ENCODE peak calls at places on chromosomes 1 and 21, in five cellular contexts. Z, Y, W, U and I are unnamed samples.

GRCh38 chr1:185526318-185527307 is 207.6 kb upstream of the HMCN1 start:
- DNase-seq in Y (no peak), Z (no peak), U (no peak), W (no peak), I (peak; percentile 30)

GRCh38 chr1:101112051-101112770 is 86.6 kb upstream of the DPH5 start:
- DNase-seq in Z (no peak), U (no peak), W (peak; percentile 25), Y (no peak), I (peak; percentile 14)

GRCh38 chr1:197595244-197595904 is 179.9 kb downstream of the DENND1B start:
- DNase-seq in U (no peak), W (no peak), Z (no peak), Y (no peak), I (no peak)

GRCh38 chr1:151733126-151733525 is 11.8 kb downstream of the RIIAD1 start:
- DNase-seq in Y (no peak), W (no peak), Z (no peak), U (no peak), I (no peak)

GRCh38 chr1:67149179-67149770 is 14.5 kb upstream of the C1orf141 start:
- DNase-seq in U (peak; percentile 76), Y (peak; percentile 87), Z (peak; percentile 87), W (peak; percentile 92), I (peak; percentile 68)

GRCh38 chr1:193283026-193283425 is 96.6 kb upstream of the B3GALT2 start:
- DNase-seq in Z (peak; percentile 69), W (peak; percentile 10), U (peak; percentile 28), Y (peak; percentile 28), I (no peak)

GRCh38 chr1:200139661-200140250 is 112.2 kb downstream of the NR5A2 start:
- DNase-seq in Y (peak; percentile 66), U (peak; percentile 39), Z (peak; percentile 64), W (peak; percentile 76), I (peak; percentile 58)

GRCh38 chr1:110879758-110880606 is 7.0 kb downstream of the CD53 start:
- DNase-seq in W (no peak), Y (no peak), Z (no peak), U (no peak), I (peak; percentile 25)

GRCh38 chr1:158813159-158813558 is 18.0 kb upstream of the MNDA start:
- DNase-seq in W (no peak), U (no peak), Y (peak; percentile 3), Z (no peak), I (no peak)

GRCh38 chr1:118291686-118292085 is 106.7 kb upstream of the SPAG17 start:
- DNase-seq in W (no peak), U (no peak), Y (no peak), Z (no peak), I (no peak)

GRCh38 chr1:168121314-168122029 is 15.3 kb downstream of the GPR161 start:
- DNase-seq in Y (peak; percentile 94), W (peak; percentile 98), Z (peak; percentile 53), U (no peak), I (no peak)

GRCh38 chr21:33645730-33646129 is 3.4 kb downstream of the ITSN1 start:
- DNase-seq in U (no peak), Y (no peak), Z (no peak), W (no peak), I (no peak)

GRCh38 chr21:26007911-26008579 is 162.5 kb downstream of the APP start:
- DNase-seq in W (peak; percentile 32), U (no peak), Y (peak; percentile 90), Z (peak; percentile 30), I (no peak)

GRCh38 chr1:27821761-27822315 is 8.7 kb upstream of the PPP1R8 start:
- DNase-seq in W (no peak), Z (no peak), U (no peak), Y (peak; percentile 67), I (no peak)

GRCh38 chr1:198656500-198656932 is 17.7 kb downstream of the PTPRC start:
- DNase-seq in Y (peak; percentile 89), U (peak; percentile 44), W (peak; percentile 18), Z (peak; percentile 38), I (no peak)

GRCh38 chr21:40049031-40049958 is 182.1 kb downstream of the PCP4 start:
- DNase-seq in Y (no peak), U (peak; percentile 72), W (no peak), Z (peak; percentile 32), I (no peak)

GRCh38 chr1:17742590-17742989 is 12.5 kb upstream of the ACTL8 start:
- DNase-seq in Z (peak; percentile 41), W (peak; percentile 75), Y (peak; percentile 2), U (no peak), I (no peak)

GRCh38 chr1:1543706-1544099 is 3.3 kb upstream of the TMEM240 start:
- DNase-seq in Y (no peak), U (no peak), W (no peak), Z (peak; percentile 68), I (no peak)

GRCh38 chr1:206507395-206508129 is at the start of gene RASSF5:
- DNase-seq in U (peak; percentile 41), Z (peak; percentile 84), Y (peak; percentile 66), W (peak; percentile 79), I (peak; percentile 92)

GRCh38 chr1:206506803-206507394 is 432 bp upstream of the RASSF5 start:
- DNase-seq in Y (no peak), W (peak; percentile 13), U (no peak), Z (peak; percentile 33), I (peak; percentile 59)

GRCh38 chr1:206504363-206504713 is 3.0 kb upstream of the RASSF5 start:
- DNase-seq in U (no peak), Y (no peak), W (no peak), Z (no peak), I (no peak)

GRCh38 chr1:206506405-206506802 is 927 bp upstream of the RASSF5 start:
- DNase-seq in Y (no peak), Z (no peak), U (no peak), W (no peak), I (peak; percentile 46)

GRCh38 chr1:206505702-206506375 is 1.5 kb upstream of the RASSF5 start:
- DNase-seq in U (peak; percentile 26), Z (peak; percentile 72), W (peak; percentile 68), Y (peak; percentile 37), I (peak; percentile 31)
- TF ChIP-seq CTCF in U (peak; percentile 79), Z (peak; percentile 73), W (peak; percentile 79), Y (peak; percentile 76), I (peak; percentile 40)

GRCh38 chr1:182718311-182718710 is 33.9 kb upstream of the RGS8 start:
- DNase-seq in W (no peak), U (no peak), Y (no peak), Z (no peak), I (no peak)
- TF ChIP-seq CTCF in W (no peak), U (no peak), Y (no peak), Z (no peak), I (no peak)

GRCh38 chr1:52970149-52970548 is 43.1 kb downstream of the SCP2 start:
- DNase-seq in U (no peak), Z (peak; percentile 8), W (peak; percentile 55), Y (peak; percentile 45), I (no peak)
- TF ChIP-seq CTCF in U (no peak), Z (no peak), W (peak; percentile 34), Y (peak; percentile 21), I (peak; percentile 28)

GRCh38 chr1:7960165-7960564 is 1.3 kb upstream of the PARK7 start:
- DNase-seq in Z (no peak), Y (no peak), U (no peak), W (no peak), I (no peak)

GRCh38 chr1:7962636-7963377 is 1.3 kb downstream of the PARK7 start:
- DNase-seq in U (no peak), W (no peak), Z (no peak), Y (no peak), I (no peak)

GRCh38 chr1:7960867-7961198 is 678 bp upstream of the PARK7 start:
- DNase-seq in Z (no peak), U (no peak), Y (no peak), W (no peak), I (no peak)

GRCh38 chr1:7962011-7962335 is 462 bp downstream of the PARK7 start:
- DNase-seq in Z (no peak), Y (no peak), W (no peak), U (no peak), I (peak; percentile 69)

DNA sequence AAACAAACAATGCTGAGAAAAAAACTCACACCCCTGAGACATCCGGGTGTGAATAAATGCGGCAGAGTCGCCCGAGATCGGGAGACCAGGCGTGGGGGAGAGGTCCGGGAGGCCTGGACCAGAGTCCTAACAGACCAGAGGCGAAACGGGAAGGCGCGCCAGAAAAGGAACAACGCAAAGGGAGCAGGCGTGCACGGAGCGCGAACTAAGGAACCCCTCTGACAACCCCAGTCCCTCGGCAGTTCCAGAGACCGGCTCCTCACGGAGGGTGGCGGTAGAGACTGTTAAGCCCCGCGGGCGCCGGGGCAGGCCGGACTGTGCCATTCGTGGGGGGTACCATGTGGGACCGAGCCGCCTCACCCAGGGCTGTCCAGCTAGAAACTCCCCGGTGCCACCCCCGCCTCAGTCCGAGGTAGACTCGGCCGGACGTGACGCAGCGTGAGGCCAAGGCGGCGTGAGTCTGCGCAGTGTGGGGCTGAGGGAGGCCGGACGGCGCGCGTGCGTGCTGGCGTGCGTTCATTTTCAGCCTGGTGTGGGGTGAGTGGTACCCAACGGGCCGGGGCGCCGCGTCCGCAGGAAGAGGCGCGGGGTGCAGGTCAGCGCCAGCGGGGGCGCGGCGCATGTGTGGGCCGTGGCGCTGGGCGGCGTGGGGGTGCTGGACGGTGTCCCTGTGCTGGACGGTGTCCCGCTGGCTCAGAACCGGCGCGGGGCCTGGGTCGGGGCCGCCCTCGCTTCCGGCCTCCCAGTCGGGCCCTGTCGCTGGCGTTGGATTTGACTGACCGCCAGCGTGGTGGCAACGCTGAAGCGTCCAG is at the start of gene PARK7:
- DNase-seq in Y (peak; percentile 99), Z (peak; percentile 100), U (peak; percentile 100), W (peak; percentile 100), I (peak; percentile 98)
- TF ChIP-seq CTCF in Y (peak; percentile 54), Z (peak; percentile 40), U (peak; percentile 63), W (peak; percentile 47), I (peak; percentile 53)

GRCh38 chr21:32099812-32100416 is 178.9 kb downstream of the MIS18A start:
- DNase-seq in Z (no peak), Y (no peak), U (no peak), W (no peak), I (no peak)

GRCh38 chr21:32094792-32095191 is 184.1 kb downstream of the MIS18A start:
- DNase-seq in U (no peak), W (peak; percentile 40), Y (peak; percentile 3), Z (peak; percentile 24), I (no peak)

GRCh38 chr21:32101206-32101763 is 177.6 kb downstream of the MIS18A start:
- DNase-seq in U (no peak), Y (no peak), Z (no peak), W (no peak), I (no peak)

GRCh38 chr21:32093758-32094463 is 184.9 kb downstream of the MIS18A start:
- DNase-seq in Y (no peak), Z (no peak), W (no peak), U (no peak), I (no peak)

DNA sequence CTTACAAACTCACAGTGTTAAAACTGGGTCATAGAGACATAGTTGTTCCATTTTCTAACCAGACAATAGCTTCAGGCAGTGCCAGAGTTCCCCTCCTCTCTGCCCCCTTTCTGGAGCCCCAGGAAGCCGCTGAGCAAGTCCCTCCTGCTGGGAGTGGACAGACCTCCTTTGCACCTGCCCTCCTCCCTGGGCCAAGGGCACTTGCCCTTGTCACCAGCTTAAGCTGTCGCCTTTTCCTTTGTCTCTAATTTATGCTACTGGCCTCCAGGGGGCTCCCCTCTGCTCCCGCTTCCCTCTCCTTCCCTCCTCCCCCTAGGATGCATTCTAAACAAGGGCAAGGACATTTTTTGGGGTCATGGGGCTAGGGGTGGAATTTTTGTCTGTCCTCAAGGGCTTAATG is 182.4 kb downstream of the MIS18A start:
- DNase-seq in U (no peak), Y (no peak), W (peak; percentile 12), Z (no peak), I (no peak)
- TF ChIP-seq CTCF in U (no peak), Y (peak; percentile 17), W (peak; percentile 47), Z (peak; percentile 35), I (peak; percentile 18)

GRCh38 chr1:241847796-241848668 is at the start of gene EXO1:
- DNase-seq in Y (peak; percentile 91), U (peak; percentile 88), W (peak; percentile 95), Z (peak; percentile 97), I (peak; percentile 91)
- TF ChIP-seq CTCF in Y (peak; percentile 25), U (peak; percentile 70), W (peak; percentile 48), Z (peak; percentile 8), I (peak; percentile 72)